ENCODE peak calls at places on chromosomes 5 and 9, in seven cellular contexts. M, C, L, O, Z, H and A are unnamed samples.

GRCh38 chr5:176658007-176658599 is 10.8 kb downstream of the TSPAN17 start:
- DNase-seq in M (peak), L (peak), O (peak), H (no peak), C (no peak), Z (peak), A (no peak)

GRCh38 chr9:6715755-6716643 is 41.8 kb upstream of the KDM4C start:
- DNase-seq in L (no peak), H (no peak), M (peak), O (peak), Z (peak), C (no peak), A (no peak)

GRCh38 chr5:110855961-110856360 is 117.2 kb downstream of the SLC25A46 start:
- DNase-seq in Z (no peak), L (no peak), M (no peak), H (no peak), O (no peak), C (no peak), A (no peak)

GRCh38 chr5:121984250-121984649 is 22.5 kb downstream of the SRFBP1 start:
- DNase-seq in H (no peak), M (no peak), O (no peak), C (no peak), Z (no peak), L (no peak), A (no peak)

GRCh38 chr9:95104088-95104960 is 213.2 kb downstream of the FANCC start:
- DNase-seq in M (peak), Z (no peak), H (no peak), O (no peak), C (no peak), L (no peak), A (no peak)

GRCh38 chr9:132408521-132408920 is 1.5 kb upstream of the CFAP77 start:
- DNase-seq in H (no peak), C (no peak), M (no peak), O (peak), L (no peak), Z (no peak), A (no peak)

GRCh38 chr5:65506961-65507360 is 25.2 kb upstream of the ADAMTS6 start:
- DNase-seq in O (no peak), L (peak), C (no peak), Z (no peak), H (no peak), M (no peak), A (peak)

GRCh38 chr5:111830333-111830732 is 73.3 kb upstream of the NREP start:
- DNase-seq in O (no peak), M (no peak), Z (no peak), L (peak), C (peak), H (no peak), A (no peak)

GRCh38 chr9:114889802-114890224 is 40.6 kb downstream of the TNFSF8 start:
- DNase-seq in M (peak), H (no peak), C (no peak), L (no peak), O (no peak), Z (no peak), A (no peak)

GRCh38 chr9:124778575-124779367 is 1.8 kb downstream of the OLFML2A start:
- DNase-seq in M (peak), H (no peak), Z (peak), L (no peak), C (no peak), O (no peak), A (no peak)

GRCh38 chr5:33588654-33589372 is 148.0 kb downstream of the TARS1 start:
- DNase-seq in C (no peak), O (no peak), H (no peak), M (no peak), L (no peak), Z (no peak), A (no peak)

GRCh38 chr5:14258840-14259239 is 115.7 kb downstream of the TRIO start:
- DNase-seq in M (no peak), O (no peak), Z (no peak), H (no peak), C (no peak), L (no peak), A (no peak)
- TF ChIP-seq CTCF in M (peak), O (no peak), Z (no peak), H (no peak), C (no peak), L (no peak), A (no peak)

GRCh38 chr5:92505925-92506324 is 1075.1 kb downstream of the NR2F1-AS1 start:
- DNase-seq in Z (no peak), O (no peak), M (no peak), H (no peak), C (no peak), L (no peak), A (no peak)
- H3K4me3 ChIP-seq in Z (no peak), O (no peak), M (peak), H (peak), C (peak), L (no peak), A (no peak)

GRCh38 chr5:73496984-73497457 is 1.2 kb upstream of the BTF3 start:
- DNase-seq in L (no peak), O (no peak), Z (no peak), M (no peak), C (no peak), H (no peak), A (peak)
- TF ChIP-seq CTCF in L (peak), O (no peak), Z (no peak), M (peak), C (no peak), H (peak), A (no peak)

GRCh38 chr9:14132798-14133197 is 181.1 kb downstream of the NFIB start:
- DNase-seq in C (no peak), H (no peak), Z (no peak), L (no peak), O (no peak), M (no peak), A (no peak)
- H3K4me3 ChIP-seq in C (no peak), H (no peak), Z (no peak), L (no peak), O (no peak), M (no peak), A (no peak)